ENCODE peak calls at places on chromosomes 13 and 19, in eight cellular contexts. O, F, L, Q, Y, D, W and U are unnamed samples.

GRCh38 chr19:4602173-4602788 is 37.0 kb upstream of the TNFAIP8L1 start:
- DNase-seq in O (no peak), F (no peak), L (no peak), Q (no peak), Y (no peak), D (no peak), W (no peak), U (no peak)

GRCh38 chr13:71137106-71137505 is 729.9 kb downstream of the DACH1 start:
- DNase-seq in O (no peak), F (no peak), L (no peak), Q (no peak), Y (no peak), D (no peak), W (no peak), U (no peak)

GRCh38 chr13:80338781-80339577 is 1.9 kb downstream of the SPRY2 start:
- DNase-seq in O (no peak), F (no peak), L (no peak), Q (peak), Y (peak), D (peak), W (peak), U (peak)

GRCh38 chr19:3475449-3475848 is 4.9 kb downstream of the SMIM24 start:
- DNase-seq in O (no peak), F (no peak), L (no peak), Q (no peak), Y (no peak), D (no peak), W (no peak), U (no peak)

GRCh38 chr13:59384154-59384553 is 779.6 kb downstream of the DIAPH3 start:
- DNase-seq in O (no peak), F (no peak), L (no peak), Q (no peak), Y (no peak), D (no peak), W (no peak), U (no peak)

GRCh38 chr19:33374406-33374703 is 846 bp downstream of the CEBPG start:
- DNase-seq in O (no peak), F (peak), L (no peak), Q (peak), Y (no peak), D (no peak), W (no peak), U (no peak)

GRCh38 chr13:24066405-24067292 is 93.9 kb upstream of the SPATA13 start:
- DNase-seq in O (no peak), F (no peak), L (no peak), Q (no peak), Y (no peak), D (no peak), W (no peak), U (no peak)

GRCh38 chr13:66071608-66072007 is 1158.5 kb downstream of the PCDH9 start:
- DNase-seq in O (no peak), F (no peak), L (no peak), Q (no peak), Y (no peak), D (no peak), W (no peak), U (no peak)

GRCh38 chr19:10074153-10074552 is 12.0 kb upstream of the SHFL start:
- DNase-seq in O (no peak), F (peak), L (peak), Q (peak), Y (peak), D (no peak), W (no peak), U (no peak)

GRCh38 chr13:108044929-108045328 is 170.4 kb downstream of the LIG4 start:
- DNase-seq in O (no peak), F (no peak), L (no peak), Q (no peak), Y (no peak), D (no peak), W (no peak), U (no peak)

GRCh38 chr13:50526771-50527567 is 316.5 kb downstream of the DLEU7 start:
- DNase-seq in O (no peak), F (no peak), L (no peak), Q (no peak), Y (no peak), D (no peak), W (no peak), U (no peak)

GRCh38 chr19:34474233-34474989 is 7.1 kb upstream of the WTIP start:
- DNase-seq in O (no peak), F (no peak), L (no peak), Q (no peak), Y (no peak), D (no peak), W (no peak), U (no peak)

GRCh38 chr13:103605546-103606326 is 539.5 kb upstream of the SLC10A2 start:
- DNase-seq in O (no peak), F (no peak), L (no peak), Q (no peak), Y (no peak), D (no peak), W (peak), U (no peak)

GRCh38 chr19:7068599-7068998 is 904 bp upstream of the ZNF557 start:
- DNase-seq in O (no peak), F (no peak), L (no peak), Q (no peak), Y (no peak), D (no peak), W (no peak), U (no peak)

GRCh38 chr19:47026889-47027288 is 7.3 kb downstream of the NPAS1 start:
- DNase-seq in O (no peak), F (no peak), L (no peak), Q (no peak), Y (no peak), D (no peak), W (no peak), U (no peak)

GRCh38 chr13:76798037-76798436 is 88.2 kb downstream of the KCTD12 start:
- DNase-seq in O (no peak), F (no peak), L (no peak), Q (no peak), Y (peak), D (no peak), W (no peak), U (no peak)

GRCh38 chr13:75217949-75218348 is 264.0 kb downstream of the TBC1D4 start:
- DNase-seq in O (no peak), F (no peak), L (no peak), Q (no peak), Y (peak), D (peak), W (no peak), U (no peak)

GRCh38 chr19:39463403-39463802 is 17.2 kb upstream of the TIMM50 start:
- DNase-seq in O (no peak), F (no peak), L (no peak), Q (no peak), Y (no peak), D (no peak), W (no peak), U (no peak)

GRCh38 chr19:30783212-30783611 is 411.0 kb downstream of the ZNF536 start:
- DNase-seq in O (no peak), F (no peak), L (no peak), Q (no peak), Y (no peak), D (no peak), W (no peak), U (no peak)

GRCh38 chr19:42350417-42350816 is 25.0 kb downstream of the MEGF8 start:
- DNase-seq in O (no peak), F (no peak), L (no peak), Q (no peak), Y (no peak), D (no peak), W (no peak), U (no peak)

GRCh38 chr13:101552797-101553196 is 100.3 kb downstream of the ITGBL1 start:
- DNase-seq in O (no peak), F (no peak), L (no peak), Q (no peak), Y (peak), D (no peak), W (no peak), U (no peak)

GRCh38 chr19:6099633-6100032 is 10.7 kb downstream of the RFX2 start:
- DNase-seq in O (no peak), F (no peak), L (no peak), Q (no peak), Y (no peak), D (no peak), W (no peak), U (no peak)

GRCh38 chr19:2462635-2463421 is 6.1 kb upstream of the LMNB2 start:
- DNase-seq in O (no peak), F (no peak), L (no peak), Q (no peak), Y (peak), D (peak), W (peak), U (peak)

GRCh38 chr13:71922191-71922590 is 55.2 kb upstream of the DACH1 start:
- DNase-seq in O (no peak), F (no peak), L (no peak), Q (no peak), Y (no peak), D (no peak), W (no peak), U (no peak)

GRCh38 chr19:43450545-43450997 is 14.8 kb downstream of the LYPD3 start:
- DNase-seq in O (no peak), F (no peak), L (no peak), Q (no peak), Y (peak), D (no peak), W (no peak), U (no peak)

GRCh38 chr19:53161123-53161522 is 2.3 kb upstream of the ZNF347 start:
- DNase-seq in O (no peak), F (no peak), L (no peak), Q (no peak), Y (no peak), D (no peak), W (no peak), U (no peak)

GRCh38 chr13:108315273-108315672 is 45.8 kb downstream of the TNFSF13B start:
- DNase-seq in O (no peak), F (no peak), L (no peak), Q (no peak), Y (no peak), D (no peak), W (no peak), U (no peak)

GRCh38 chr19:50518091-50519005 is 4.6 kb upstream of the ASPDH start:
- DNase-seq in O (no peak), F (no peak), L (no peak), Q (no peak), Y (no peak), D (no peak), W (peak), U (no peak)

GRCh38 chr13:108437496-108437895 is 168.0 kb downstream of the TNFSF13B start:
- DNase-seq in O (no peak), F (no peak), L (no peak), Q (no peak), Y (no peak), D (no peak), W (no peak), U (no peak)

GRCh38 chr19:35336166-35336955 is 7.4 kb downstream of the CD22 start:
- DNase-seq in O (no peak), F (no peak), L (no peak), Q (no peak), Y (no peak), D (no peak), W (no peak), U (no peak)

GRCh38 chr13:71645467-71645866 is 221.5 kb downstream of the DACH1 start:
- DNase-seq in O (no peak), F (no peak), L (no peak), Q (no peak), Y (no peak), D (no peak), W (no peak), U (no peak)

GRCh38 chr19:37654525-37654832 is 786 bp downstream of the ZFP30 start:
- DNase-seq in O (no peak), F (no peak), L (peak), Q (no peak), Y (no peak), D (no peak), W (no peak), U (no peak)